ENCODE peak calls at places on chromosomes 6 and 20, in five cellular contexts. D is HepG2, I is hepatocyte, J is gastrocnemius medialis, X is PC-3. B is an unnamed sample. For H3K36me3, the result is how much of the 10 kb centered on the place peaks cover.

GRCh38 chr6:35500782-35501181 is 3.9 kb upstream of the TEAD3 start:
- DNase-seq in D (peak), I (peak), J (peak), X (peak), B (no peak)

GRCh38 chr20:8581451-8582183 is 449.6 kb downstream of the PLCB1 start:
- DNase-seq in D (no peak), I (no peak), J (no peak), X (no peak), B (no peak)

GRCh38 chr6:160048471-160048870 is 73.1 kb upstream of the SLC22A1 start:
- DNase-seq in D (no peak), I (no peak), J (no peak), X (no peak), B (no peak)

GRCh38 chr6:167893416-167893815 is 66.7 kb downstream of the AFDN start:
- DNase-seq in D (peak), I (peak), J (no peak), X (peak), B (peak)

GRCh38 chr6:7418238-7418905 is 28.8 kb downstream of the RIOK1 start:
- DNase-seq in D (no peak), I (no peak), J (no peak), X (peak), B (no peak)

GRCh38 chr6:133241901-133242760 is 974 bp downstream of the EYA4 start:
- DNase-seq in D (no peak), I (peak), J (peak), X (no peak), B (no peak)

GRCh38 chr6:157538163-157538562 is 157.2 kb downstream of the ZDHHC14 start:
- DNase-seq in D (no peak), I (no peak), J (no peak), X (no peak), B (no peak)

GRCh38 chr6:151340206-151340978 is 51.0 kb downstream of the ZBTB2 start:
- DNase-seq in D (no peak), I (no peak), J (no peak), X (no peak), B (no peak)

GRCh38 chr20:11791316-11792228 is 126.1 kb upstream of the BTBD3 start:
- DNase-seq in D (no peak), I (peak), J (no peak), X (peak), B (no peak)

GRCh38 chr6:98687776-98688175 is 146.6 kb upstream of the POU3F2 start:
- DNase-seq in D (no peak), I (no peak), J (no peak), X (no peak), B (no peak)

DNA sequence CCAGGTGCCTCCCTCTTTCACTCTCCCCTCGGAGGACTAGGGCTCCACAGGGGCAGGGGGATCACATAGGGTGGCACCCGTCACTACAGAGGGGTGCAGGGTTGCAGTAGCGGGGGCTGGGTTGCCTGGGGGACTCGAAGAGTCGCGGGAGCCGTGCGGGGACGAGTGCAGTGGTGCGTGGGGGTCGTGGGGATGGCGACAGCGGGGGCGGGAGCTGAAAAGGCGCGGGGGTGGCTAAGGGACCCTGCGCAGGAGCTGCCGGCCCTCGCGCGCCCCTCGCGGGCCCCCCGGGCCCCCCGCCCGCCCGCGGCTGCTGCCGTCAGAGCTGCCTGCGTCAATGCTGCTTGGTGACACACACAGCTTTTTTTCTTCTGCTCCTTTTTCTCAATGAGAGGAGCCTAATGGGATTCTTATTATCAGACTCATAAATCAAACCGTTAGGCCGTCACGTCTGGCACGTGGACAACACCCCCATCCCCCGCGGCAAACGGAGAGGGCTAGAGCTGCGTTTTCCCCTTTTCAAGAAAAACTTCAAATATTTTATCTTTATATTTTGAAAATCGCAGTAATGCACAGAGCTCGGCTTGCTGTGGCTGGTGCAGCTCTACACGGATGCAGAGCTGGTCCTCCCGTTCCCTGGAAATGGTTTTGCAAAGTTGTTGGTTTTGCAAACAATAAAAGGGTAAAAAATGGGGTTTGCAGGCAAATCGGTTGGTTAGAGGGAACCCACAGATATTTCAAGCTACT is 161.6 kb downstream of the TBXT start:
- DNase-seq in D (no peak), I (peak), J (no peak), X (no peak), B (no peak)
- H3K4me3 ChIP-seq in D (no peak), I (peak), J (peak), X (no peak), B (peak)

GRCh38 chr6:149102324-149102723 is 215.2 kb upstream of the TAB2 start:
- DNase-seq in D (no peak), I (no peak), J (no peak), X (no peak), B (no peak)
- TF ChIP-seq CTCF in D (no peak), I (no peak), J (no peak), X (no peak), B (no peak)

GRCh38 chr20:427849-428657 is 20.0 kb downstream of the RBCK1 start:
- DNase-seq in D (no peak), I (no peak), J (no peak), X (no peak), B (no peak)

GRCh38 chr20:428658-429200 is 20.6 kb downstream of the RBCK1 start:
- DNase-seq in D (no peak), I (no peak), J (no peak), X (no peak), B (no peak)

GRCh38 chr20:432208-432607 is 24.1 kb downstream of the RBCK1 start:
- DNase-seq in D (no peak), I (no peak), J (no peak), X (no peak), B (no peak)

GRCh38 chr20:431012-431904 is 23.2 kb downstream of the RBCK1 start:
- DNase-seq in D (peak), I (peak), J (peak), X (peak), B (peak)

DNA sequence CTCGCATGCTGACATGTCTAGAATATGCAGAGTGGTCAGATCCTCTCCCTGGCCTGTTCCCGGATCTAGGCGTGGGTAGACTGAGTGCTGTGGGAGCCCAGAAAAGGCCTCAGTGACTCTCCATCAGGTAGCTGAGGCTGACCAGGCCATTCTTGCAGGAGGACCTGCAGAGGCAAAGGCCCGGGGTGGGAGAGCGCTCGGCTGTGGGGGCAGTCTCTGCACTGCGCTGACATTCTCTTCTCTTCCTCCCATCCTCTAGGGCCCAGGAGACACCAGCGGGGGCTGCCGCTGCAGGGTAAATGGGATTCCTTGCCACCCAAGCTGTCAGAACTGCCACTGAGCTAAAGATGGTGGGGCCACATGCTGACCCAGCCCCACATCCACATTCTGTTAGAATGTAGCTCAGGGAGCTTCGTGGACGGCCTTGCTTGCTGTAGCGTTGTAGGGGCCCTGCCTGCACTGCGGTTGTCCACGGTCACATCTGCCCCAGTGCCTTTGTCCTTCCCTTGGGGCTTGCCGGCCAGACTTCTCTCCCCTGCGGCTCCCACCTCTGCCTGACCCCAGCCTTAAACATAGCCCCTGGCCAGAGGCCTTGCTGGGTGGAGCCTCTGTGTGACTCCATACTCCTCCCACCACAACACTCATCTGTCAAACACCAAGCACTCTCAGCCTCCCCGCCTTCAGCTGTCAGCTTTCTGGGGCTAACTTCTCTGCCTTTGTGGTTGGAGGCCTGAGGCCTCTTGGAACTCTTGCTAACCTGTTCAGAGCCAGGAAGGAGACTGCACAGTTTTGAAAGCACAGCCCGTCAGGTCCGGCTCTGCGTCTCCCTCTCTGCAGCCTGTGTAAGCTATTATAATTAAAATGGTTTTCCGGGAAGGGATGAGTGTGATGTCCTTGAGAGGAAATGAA is 22.2 kb downstream of the RBCK1 start:
- DNase-seq in D (no peak), I (no peak), J (no peak), X (no peak), B (no peak)
- H3K36me3 ChIP-seq in D (half or more), I (under half), J (half or more), X (under half), B (under half)

GRCh38 chr20:56393653-56394052 is 1.2 kb downstream of the CSTF1 start:
- DNase-seq in D (no peak), I (no peak), J (no peak), X (no peak), B (no peak)
- H3K4me3 ChIP-seq in D (peak), I (peak), J (peak), X (peak), B (peak)

DNA sequence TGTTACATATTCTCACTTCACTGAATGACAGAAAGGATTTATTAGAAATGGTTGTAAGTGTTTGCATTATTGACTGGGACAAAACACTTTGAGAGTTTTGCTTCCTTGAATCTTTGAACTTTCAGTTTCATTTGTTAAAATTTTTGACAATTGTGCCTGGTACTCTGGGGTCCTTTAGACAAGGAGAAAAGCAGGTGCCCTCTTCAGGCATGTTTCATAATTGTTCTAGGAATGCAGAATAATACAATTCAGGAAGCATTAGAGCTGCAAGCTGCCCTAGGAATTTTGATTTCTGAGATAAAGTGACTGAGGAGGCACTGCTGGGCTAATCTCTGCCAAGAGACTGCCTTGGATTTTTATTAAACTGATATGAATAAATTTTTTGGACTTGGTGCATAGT is 49.7 kb downstream of the TOP1 start:
- DNase-seq in D (peak), I (peak), J (no peak), X (peak), B (no peak)
- TF ChIP-seq CTCF in D (peak), I (peak), J (no peak), X (peak), B (peak)

DNA sequence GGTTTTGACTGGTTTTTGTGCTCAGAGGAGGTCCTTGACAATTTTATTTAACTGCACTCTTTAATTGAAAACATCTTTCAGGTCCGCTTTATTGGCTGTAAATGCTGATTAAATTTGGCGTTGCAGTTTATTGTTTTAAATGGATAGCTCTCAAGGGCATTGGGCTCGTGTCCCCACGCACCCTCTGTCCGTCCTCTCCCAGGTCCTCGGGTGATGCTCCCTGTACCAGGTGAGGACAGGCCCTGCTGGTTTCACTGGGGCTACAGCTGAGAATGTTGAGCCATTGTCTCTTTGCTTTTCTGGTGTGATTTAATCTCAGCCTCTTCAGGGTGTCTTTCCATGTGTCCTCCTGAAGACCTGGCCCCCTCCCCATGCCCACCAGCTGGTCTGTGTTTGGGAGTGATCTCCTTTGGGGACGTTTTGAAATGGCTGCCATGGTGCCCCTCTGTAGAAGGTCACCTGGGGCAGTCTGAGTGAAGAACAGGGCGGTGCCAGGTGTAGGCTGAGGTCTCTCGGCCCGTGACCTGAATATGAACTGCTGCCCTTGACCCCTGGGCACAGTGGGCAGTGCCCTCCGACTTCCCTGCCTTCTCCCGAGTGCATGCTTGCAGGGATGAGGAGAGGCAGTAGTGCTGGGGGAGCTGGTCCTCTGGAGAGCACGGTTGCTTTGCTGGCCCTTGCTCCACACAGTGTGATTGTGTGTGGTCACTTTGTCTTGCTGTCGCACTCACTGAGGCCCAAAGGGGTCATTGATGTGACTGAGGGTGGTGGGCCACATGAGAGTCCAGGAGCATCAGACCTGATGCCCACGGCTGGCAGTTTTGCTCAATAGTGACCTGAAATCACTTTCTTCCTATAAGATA is 12.5 kb upstream of the C20orf204 start:
- DNase-seq in D (no peak), I (no peak), J (no peak), X (no peak), B (no peak)
- H3K36me3 ChIP-seq in D (half or more), I (under half), J (half or more), X (half or more), B (under half)

GRCh38 chr6:134744301-134744700 is 205.6 kb downstream of the ALDH8A1 start:
- DNase-seq in D (no peak), I (no peak), J (no peak), X (no peak), B (no peak)

GRCh38 chr6:134738486-134738885 is 211.4 kb downstream of the ALDH8A1 start:
- DNase-seq in D (no peak), I (no peak), J (no peak), X (no peak), B (no peak)

GRCh38 chr6:134740473-134741192 is 209.3 kb downstream of the ALDH8A1 start:
- DNase-seq in D (no peak), I (no peak), J (no peak), X (no peak), B (no peak)

GRCh38 chr6:134739299-134740090 is 210.4 kb downstream of the ALDH8A1 start:
- DNase-seq in D (no peak), I (no peak), J (no peak), X (no peak), B (no peak)

GRCh38 chr6:134741193-134741521 is 208.7 kb downstream of the ALDH8A1 start:
- DNase-seq in D (no peak), I (no peak), J (no peak), X (peak), B (no peak)
- H3K4me3 ChIP-seq in D (no peak), I (no peak), J (no peak), X (no peak), B (no peak)

GRCh38 chr6:130787726-130788500 is 39.3 kb upstream of the SMLR1 start:
- DNase-seq in D (peak), I (no peak), J (no peak), X (no peak), B (no peak)

GRCh38 chr6:130794686-130795085 is 32.5 kb upstream of the SMLR1 start:
- DNase-seq in D (no peak), I (no peak), J (no peak), X (no peak), B (no peak)

GRCh38 chr6:130794010-130794675 is 33.1 kb upstream of the SMLR1 start:
- DNase-seq in D (no peak), I (no peak), J (no peak), X (no peak), B (no peak)

GRCh38 chr6:130783416-130784107 is 43.6 kb upstream of the SMLR1 start:
- DNase-seq in D (no peak), I (no peak), J (no peak), X (no peak), B (no peak)

GRCh38 chr6:130788954-130789353 is 38.3 kb upstream of the SMLR1 start:
- DNase-seq in D (peak), I (no peak), J (no peak), X (no peak), B (no peak)
- TF ChIP-seq CTCF in D (peak), I (no peak), J (no peak), X (no peak), B (no peak)

GRCh38 chr20:49096212-49096730 is 50.2 kb downstream of the CSE1L start:
- DNase-seq in D (no peak), I (no peak), J (no peak), X (no peak), B (no peak)

GRCh38 chr20:49091104-49091503 is 45.0 kb downstream of the CSE1L start:
- DNase-seq in D (no peak), I (no peak), J (no peak), X (no peak), B (no peak)

GRCh38 chr20:49097159-49097558 is 51.0 kb downstream of the CSE1L start:
- DNase-seq in D (no peak), I (no peak), J (no peak), X (no peak), B (no peak)

GRCh38 chr20:49091762-49092161 is 45.6 kb downstream of the CSE1L start:
- DNase-seq in D (no peak), I (no peak), J (no peak), X (no peak), B (no peak)
- H3K36me3 ChIP-seq in D (half or more), I (under half), J (half or more), X (half or more), B (under half)

GRCh38 chr6:158960046-158960445 is 40.0 kb downstream of the RSPH3 start:
- DNase-seq in D (no peak), I (no peak), J (no peak), X (no peak), B (no peak)
- H3K4me3 ChIP-seq in D (no peak), I (no peak), J (no peak), X (no peak), B (no peak)

B was measured in kidney epithelial cell.